ENCODE peak calls at places on chromosomes 4 and X, in nine cellular contexts. M is SK-MEL-5; G is ACHN; T is OCI-LY7; D is upper lobe of right lung; J is nephron progenitor cell; Y is CD4-positive, alpha-beta memory T cell; R is left cardiac atrium; C is choroid plexus epithelial cell. P is an unnamed sample.

GRCh38 chr4:8255698-8256441 is 13.7 kb upstream of the HTRA3 start:
- DNase-seq in D (no peak), R (peak; percentile 69), Y (peak; percentile 1), J (no peak), C (no peak), M (no peak), G (no peak), T (no peak), P (no peak)

GRCh38 chr4:24137963-24138601 is 248.2 kb upstream of the PPARGC1A start:
- DNase-seq in R (no peak), C (no peak), J (no peak), G (no peak), T (no peak), M (no peak), Y (no peak), D (no peak), P (no peak)

GRCh38 chrX:154458116-154458953 is at the start of gene PLXNA3:
- DNase-seq in Y (no peak), G (peak; percentile 21), D (peak; percentile 78), J (peak; percentile 80), C (peak; percentile 37), M (no peak), R (peak; percentile 57), T (peak; percentile 48), P (no peak)

GRCh38 chr4:5018096-5018495 is 1.2 kb downstream of the CYTL1 start:
- DNase-seq in D (no peak), T (no peak), J (no peak), R (no peak), M (no peak), Y (no peak), G (no peak), C (peak; percentile 48), P (no peak)

GRCh38 chrX:153499876-153500275 is 5.1 kb downstream of the BGN start:
- DNase-seq in Y (no peak), T (no peak), M (no peak), G (no peak), J (no peak), D (no peak), C (no peak), R (no peak), P (no peak)

GRCh38 chrX:20515841-20516461 is 249.2 kb upstream of the RPS6KA3 start:
- DNase-seq in G (peak; percentile 74), D (no peak), R (no peak), Y (no peak), T (no peak), M (peak; percentile 44), C (peak; percentile 91), J (no peak), P (no peak)

GRCh38 chr4:121998024-121998423 is 46.2 kb upstream of the TRPC3 start:
- DNase-seq in C (peak; percentile 10), M (peak; percentile 21), R (peak; percentile 26), T (peak; percentile 1), D (no peak), Y (no peak), J (no peak), G (peak; percentile 19), P (no peak)

GRCh38 chr4:107319386-107319785 is 283.3 kb upstream of the DKK2 start:
- DNase-seq in G (no peak), Y (no peak), C (peak; percentile 13), D (no peak), T (no peak), J (no peak), M (no peak), R (no peak), P (no peak)

GRCh38 chr4:130359537-130359936 is 1263.6 kb downstream of the C4orf33 start:
- DNase-seq in M (peak; percentile 16), D (no peak), G (peak; percentile 2), C (peak; percentile 69), Y (no peak), T (peak; percentile 56), R (no peak), J (no peak), P (no peak)